ENCODE peak calls at places on chromosomes 1 and 21, in six cellular contexts. M is BJ, W is nephron progenitor cell, E is WTC11, G is activated B cell treated with CpG ODN at 0.5 μM for 24 hours, C is psoas muscle. T is an unnamed sample.

GRCh38 chr1:116472431-116472961 is 98.3 kb downstream of the CD58 start:
- DNase-seq in E (no peak), C (no peak), W (no peak), G (no peak), M (no peak), T (no peak)

GRCh38 chr1:59696421-59697115 is 118.2 kb upstream of the HOOK1 start:
- DNase-seq in E (no peak), W (no peak), C (no peak), G (no peak), M (no peak), T (no peak)

GRCh38 chr1:59568158-59568935 is 246.4 kb upstream of the HOOK1 start:
- DNase-seq in E (no peak), C (no peak), M (no peak), W (no peak), G (no peak), T (no peak)

GRCh38 chr1:182054698-182055326 is 6.7 kb downstream of the ZNF648 start:
- DNase-seq in M (no peak), W (peak), G (no peak), E (peak), C (no peak), T (no peak)

GRCh38 chr21:42056996-42057689 is 14.0 kb upstream of the UMODL1 start:
- DNase-seq in W (no peak), C (no peak), M (peak), G (no peak), E (no peak), T (peak)

GRCh38 chr1:232904566-232904965 is 45.8 kb upstream of the NTPCR start:
- DNase-seq in W (no peak), G (no peak), C (no peak), E (no peak), M (no peak), T (no peak)

GRCh38 chr1:152933196-152933595 is 13.8 kb upstream of the SPRR5 start:
- DNase-seq in E (no peak), C (no peak), W (no peak), G (no peak), M (no peak), T (no peak)

GRCh38 chr1:207872655-207873054 is 38.3 kb downstream of the CD34 start:
- DNase-seq in G (no peak), E (no peak), C (no peak), W (no peak), M (no peak), T (no peak)

GRCh38 chr1:212162635-212163034 is 122.6 kb upstream of the PPP2R5A start:
- DNase-seq in W (no peak), E (no peak), C (no peak), M (peak), G (no peak), T (no peak)

GRCh38 chr1:61140056-61140549 is 57.7 kb downstream of the NFIA start:
- DNase-seq in E (no peak), W (no peak), G (no peak), C (no peak), M (no peak), T (no peak)

GRCh38 chr1:172971241-172971640 is 79.5 kb downstream of the TNFSF18 start:
- DNase-seq in E (no peak), M (no peak), W (no peak), C (no peak), G (no peak), T (no peak)

GRCh38 chr1:239237912-239238311 is 148.5 kb upstream of the CHRM3 start:
- DNase-seq in C (no peak), E (peak), M (no peak), G (no peak), W (no peak), T (no peak)

GRCh38 chr1:65148548-65149390 is 766 bp downstream of the AK4 start:
- DNase-seq in M (no peak), E (peak), W (peak), C (peak), G (peak), T (no peak)

GRCh38 chr21:45536301-45537081 is 5.7 kb downstream of the SLC19A1 start:
- DNase-seq in E (peak), M (no peak), C (peak), W (peak), G (no peak), T (no peak)

GRCh38 chr1:151728151-151728711 is 6.9 kb downstream of the RIIAD1 start:
- DNase-seq in W (peak), E (no peak), M (no peak), C (no peak), G (no peak), T (no peak)

GRCh38 chr1:50829010-50829958 is 130.8 kb downstream of the FAF1 start:
- DNase-seq in M (no peak), W (no peak), G (no peak), C (no peak), E (no peak), T (no peak)

GRCh38 chr1:42429623-42430022 is 26.2 kb downstream of the ZMYND12 start:
- DNase-seq in C (no peak), M (no peak), W (no peak), G (no peak), E (no peak), T (no peak)

GRCh38 chr1:173137116-173137515 is 70.0 kb downstream of the TNFSF4 start:
- DNase-seq in W (no peak), M (no peak), G (no peak), C (no peak), E (no peak), T (no peak)

GRCh38 chr21:36320421-36321324 is 676 bp downstream of the MORC3 start:
- DNase-seq in G (no peak), E (peak), M (no peak), W (no peak), C (peak), T (peak)

GRCh38 chr1:246602194-246602593 is 35.9 kb downstream of the CNST start:
- DNase-seq in M (no peak), G (no peak), E (no peak), C (no peak), W (no peak), T (no peak)

GRCh38 chr1:224393331-224393730 is 36.7 kb downstream of the CNIH4 start:
- DNase-seq in M (no peak), G (no peak), W (no peak), E (no peak), C (no peak), T (no peak)

GRCh38 chr1:32774950-32775634 is 42.1 kb downstream of the YARS1 start:
- DNase-seq in E (no peak), M (no peak), C (peak), W (no peak), G (no peak), T (peak)

GRCh38 chr1:186535388-186536133 is 74.6 kb upstream of the PDC start:
- DNase-seq in E (no peak), W (no peak), M (peak), G (no peak), C (no peak), T (peak)

GRCh38 chr1:46520063-46520911 is 30.7 kb downstream of the DMBX1 start:
- DNase-seq in E (peak), G (no peak), M (peak), C (peak), W (peak), T (no peak)

GRCh38 chr1:227166559-227166958 is 151.7 kb downstream of the CDC42BPA start:
- DNase-seq in M (no peak), C (no peak), E (no peak), G (no peak), W (no peak), T (no peak)

GRCh38 chr1:178371236-178371635 is 125.5 kb downstream of the CLEC20A start:
- DNase-seq in E (no peak), C (no peak), M (no peak), W (peak), G (no peak), T (peak)

GRCh38 chr21:20030390-20030789 is 967.8 kb upstream of the NCAM2 start:
- DNase-seq in C (peak), G (no peak), W (no peak), E (no peak), M (no peak), T (no peak)

GRCh38 chr21:44908496-44908895 is 12.2 kb downstream of the ITGB2 start:
- DNase-seq in E (no peak), M (no peak), C (no peak), G (no peak), W (no peak), T (no peak)

GRCh38 chr1:221284028-221284427 is 404.8 kb downstream of the HLX start:
- DNase-seq in W (no peak), G (no peak), C (no peak), M (no peak), E (no peak), T (no peak)

GRCh38 chr1:229907884-229908633 is 159.0 kb upstream of the GALNT2 start:
- DNase-seq in W (no peak), G (no peak), E (no peak), M (no peak), C (no peak), T (no peak)

GRCh38 chr1:82390627-82391026 is 589.9 kb downstream of the ADGRL2 start:
- DNase-seq in M (no peak), E (no peak), W (no peak), C (no peak), G (no peak), T (no peak)

GRCh38 chr1:172653015-172653709 is 5.7 kb upstream of the FASLG start:
- DNase-seq in C (no peak), G (no peak), W (no peak), M (no peak), E (no peak), T (no peak)

GRCh38 chr1:74396942-74397341 is 115.5 kb downstream of the LRRC53 start:
- DNase-seq in C (peak), G (no peak), M (no peak), W (peak), E (no peak), T (no peak)

GRCh38 chr1:175072131-175072941 is 4.7 kb downstream of the TNN start:
- DNase-seq in C (peak), W (peak), G (no peak), M (peak), E (no peak), T (peak)

GRCh38 chr1:161824618-161825017 is 58.5 kb downstream of the ATF6 start:
- DNase-seq in C (no peak), E (no peak), M (no peak), G (no peak), W (no peak), T (no peak)

GRCh38 chr1:54165146-54165545 is 12.3 kb upstream of the CDCP2 start:
- DNase-seq in E (no peak), C (no peak), W (no peak), M (no peak), G (no peak), T (no peak)

GRCh38 chr1:89890085-89890754 is 69.4 kb downstream of the LRRC8D start:
- DNase-seq in E (no peak), C (no peak), G (no peak), M (no peak), W (no peak), T (no peak)

GRCh38 chr1:19338323-19338762 is 26.2 kb downstream of the SLC66A1 start:
- DNase-seq in E (peak), W (peak), C (no peak), G (no peak), M (no peak), T (no peak)
- TF ChIP-seq CTCF in E (peak), W (peak), C (no peak), G (no peak), M (peak), T (peak)

GRCh38 chr1:114756009-114756892 is 1.5 kb downstream of the CSDE1 start:
- DNase-seq in E (no peak), M (no peak), C (no peak), G (no peak), W (no peak), T (no peak)

GRCh38 chr1:114755006-114755936 is 2.5 kb downstream of the CSDE1 start:
- DNase-seq in E (no peak), G (no peak), C (no peak), W (no peak), M (no peak), T (no peak)

GRCh38 chr1:114758251-114758832 is 558 bp upstream of the CSDE1 start:
- DNase-seq in E (no peak), W (no peak), C (no peak), G (no peak), M (no peak), T (no peak)

GRCh38 chr1:114756949-114757454 is 782 bp downstream of the CSDE1 start:
- DNase-seq in C (peak), E (peak), M (no peak), W (peak), G (no peak), T (peak)

DNA sequence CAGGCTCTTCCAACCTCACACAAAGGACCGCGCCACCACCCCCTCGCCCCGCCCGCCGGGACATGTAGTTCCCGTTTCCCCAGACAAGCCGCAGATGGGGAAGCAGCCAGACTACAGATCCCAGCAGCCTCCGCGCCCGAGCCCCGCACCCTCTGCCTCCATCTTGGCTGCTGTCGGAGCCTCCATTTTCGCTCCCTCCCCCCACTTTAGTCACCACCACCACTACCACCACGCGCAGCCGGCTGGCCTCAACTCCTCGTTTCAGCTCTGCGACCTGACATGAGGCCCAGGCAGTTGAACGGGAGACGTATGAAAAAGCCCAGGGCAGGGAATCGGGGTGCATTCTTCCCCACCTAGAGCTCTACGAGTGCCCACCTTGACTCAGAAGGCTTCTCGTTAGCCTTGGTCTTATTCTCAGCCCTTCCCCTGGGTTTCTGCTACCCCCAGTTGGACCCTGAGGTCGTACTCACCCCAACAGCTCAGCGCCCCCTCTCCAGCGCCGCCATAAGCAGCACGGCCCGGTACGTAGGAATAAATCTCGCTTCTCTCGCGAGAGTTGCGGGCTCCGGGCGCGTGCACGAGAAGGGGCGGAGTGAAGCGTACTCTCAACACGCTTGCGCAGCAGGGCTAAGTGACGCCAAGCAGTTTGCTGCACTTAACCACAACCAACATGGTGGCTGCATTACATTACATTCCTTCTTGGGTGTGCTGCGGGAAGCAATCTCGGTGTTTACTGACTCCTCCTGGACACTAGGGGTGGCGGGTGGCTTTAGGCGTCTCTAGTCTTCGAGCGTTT is at the start of gene CSDE1:
- DNase-seq in C (peak), W (peak), M (peak), E (peak), G (peak), T (peak)
- TF ChIP-seq CTCF in C (peak), W (no peak), M (peak), E (no peak), G (no peak), T (peak)

DNA sequence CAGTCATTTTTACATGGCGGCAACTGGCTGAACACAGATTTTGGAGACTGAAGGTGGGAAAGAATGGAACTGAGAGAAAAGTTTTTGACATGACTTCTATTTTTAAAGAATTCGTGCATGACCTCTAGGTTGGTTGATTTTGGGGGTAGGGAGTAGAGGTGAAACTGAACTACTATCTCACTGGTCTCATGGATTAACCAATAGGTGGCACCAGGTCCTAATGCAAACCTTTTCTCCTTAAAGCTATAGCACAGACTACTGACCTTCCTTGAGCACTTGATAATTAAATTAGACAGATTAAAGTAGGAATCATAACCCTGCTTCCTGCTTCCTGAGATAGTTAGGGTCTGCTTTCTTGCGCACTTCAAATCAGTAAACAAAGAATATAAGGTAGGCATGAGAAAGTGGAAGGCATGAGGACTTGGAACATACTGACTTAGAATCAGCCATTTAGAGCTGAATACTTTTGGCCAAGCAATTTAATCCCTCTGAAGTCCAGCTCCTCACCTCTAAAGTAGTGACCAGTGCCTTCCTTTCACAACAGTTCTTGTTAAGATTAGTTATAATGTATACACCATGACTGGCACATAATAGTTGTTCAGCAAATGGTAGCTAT is 206.0 kb downstream of the CENPF start:
- DNase-seq in M (no peak), C (no peak), G (no peak), E (no peak), W (no peak), T (no peak)
- TF ChIP-seq CTCF in M (peak), C (no peak), G (no peak), E (no peak), W (peak), T (peak)

GRCh38 chr1:35857830-35858229 is 25.2 kb upstream of the AGO1 start:
- DNase-seq in W (no peak), M (no peak), C (no peak), G (no peak), E (no peak), T (no peak)
- TF ChIP-seq CTCF in W (no peak), M (peak), C (no peak), G (no peak), E (no peak), T (peak)

DNA sequence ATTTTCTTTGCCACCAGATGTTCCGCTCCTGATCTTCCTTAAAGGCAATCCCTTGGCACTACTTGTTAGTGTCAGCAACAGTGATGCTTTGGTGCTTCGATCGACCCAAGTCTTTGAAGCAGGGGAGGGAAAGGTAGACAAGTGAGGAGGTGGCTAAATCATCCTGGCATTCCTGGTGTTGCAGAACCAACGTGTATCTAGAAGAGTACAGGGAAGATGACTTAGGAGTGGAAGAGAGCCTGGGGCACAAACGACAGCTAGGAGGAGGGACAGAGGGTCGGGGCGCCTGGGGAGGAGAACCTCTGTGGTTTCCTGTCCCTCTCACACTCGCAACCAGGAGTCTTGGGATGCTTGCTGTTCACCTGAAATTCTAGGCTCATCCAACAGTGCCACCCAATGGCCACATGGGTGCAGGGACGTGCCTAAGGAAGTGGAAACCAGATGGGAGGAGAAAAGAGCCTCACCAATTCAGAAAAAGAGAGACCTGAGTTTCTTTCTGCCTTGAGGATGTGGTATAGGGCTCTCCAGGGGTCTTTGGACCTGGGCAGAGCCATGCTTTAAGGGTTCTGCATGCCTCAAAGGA is 9.5 kb upstream of the KCNA2 start:
- DNase-seq in C (peak), M (no peak), W (peak), G (no peak), E (peak), T (peak)
- TF ChIP-seq CTCF in C (peak), M (peak), W (peak), G (no peak), E (peak), T (peak)

GRCh38 chr1:26538480-26539412 is 9.2 kb downstream of the RPS6KA1 start:
- DNase-seq in W (peak), G (no peak), M (no peak), E (peak), C (no peak), T (no peak)
- TF ChIP-seq CTCF in W (peak), G (no peak), M (peak), E (peak), C (peak), T (peak)

GRCh38 chr1:25804964-25805862 is 5.2 kb downstream of the SELENON start:
- DNase-seq in E (no peak), C (no peak), W (no peak), G (no peak), M (no peak), T (no peak)

GRCh38 chr1:25803368-25803767 is 3.4 kb downstream of the SELENON start:
- DNase-seq in G (no peak), W (no peak), M (no peak), E (no peak), C (no peak), T (no peak)

GRCh38 chr1:25805863-25806225 is 5.9 kb downstream of the SELENON start:
- DNase-seq in W (no peak), G (no peak), M (no peak), C (peak), E (no peak), T (no peak)

GRCh38 chr1:25802915-25803314 is 2.9 kb downstream of the SELENON start:
- DNase-seq in C (peak), M (no peak), W (no peak), E (no peak), G (no peak), T (no peak)

GRCh38 chr1:25804244-25804963 is 4.4 kb downstream of the SELENON start:
- DNase-seq in G (no peak), E (no peak), W (no peak), M (no peak), C (peak), T (no peak)
- TF ChIP-seq CTCF in G (no peak), E (no peak), W (no peak), M (no peak), C (no peak), T (no peak)

DNA sequence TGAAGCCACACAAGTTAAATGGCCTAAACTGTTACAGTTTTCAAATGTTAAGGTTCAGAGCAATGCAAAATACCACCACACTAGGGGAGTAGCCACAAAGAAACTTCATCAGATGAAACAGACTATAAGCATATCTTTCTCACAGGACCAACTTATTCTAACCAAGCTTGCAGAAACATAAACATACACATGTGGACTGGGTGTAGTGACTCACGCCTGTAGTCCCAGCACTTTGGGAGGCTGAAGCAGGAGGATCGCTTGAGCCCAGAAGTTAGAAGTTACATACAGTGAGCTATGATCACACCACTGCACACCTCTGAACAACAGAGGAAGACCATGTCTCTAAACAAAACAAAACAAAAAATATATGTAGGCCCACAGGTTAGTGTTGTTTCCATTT is 17.3 kb downstream of the WDR47 start:
- DNase-seq in E (no peak), C (no peak), W (no peak), G (no peak), M (no peak), T (no peak)
- TF ChIP-seq CTCF in E (no peak), C (no peak), W (no peak), G (no peak), M (no peak), T (no peak)